ENCODE peak calls at places on chromosomes 4 and X, in ten cellular contexts. B is left lung; E is COR-L47; N is aorta; O is activated CD8-positive, alpha-beta memory T cell treated with anti-CD3 and anti-CD28 coated beads, Interleukin-2, amount 50 U/mL, for 48 hours; W is EL; P is retina; C is GM13977; A is left ventricle myocardium superior; U is GM23248. H is an unnamed sample.

GRCh38 chr4:2600878-2601277 is 64.4 kb downstream of the FAM193A start:
- DNase-seq in U (no peak), E (no peak), O (no peak), C (no peak), W (no peak), B (no peak), A (no peak), P (no peak), N (no peak), H (no peak)

GRCh38 chrX:17082831-17083230 is 136.4 kb downstream of the REPS2 start:
- DNase-seq in W (no peak), O (no peak), U (peak), E (peak), A (no peak), B (no peak), P (peak), C (no peak), N (no peak), H (no peak)

GRCh38 chr4:60683953-60684352 is 516.2 kb upstream of the ADGRL3 start:
- DNase-seq in B (no peak), O (no peak), C (no peak), W (peak), A (no peak), P (no peak), U (peak), N (no peak), E (no peak), H (no peak)

GRCh38 chr4:176788971-176789370 is 3.8 kb downstream of the VEGFC start:
- DNase-seq in E (no peak), U (no peak), B (no peak), N (no peak), C (no peak), P (no peak), W (no peak), O (no peak), A (no peak), H (no peak)

GRCh38 chr4:3300198-3300671 is 7.4 kb downstream of the RGS12 start:
- DNase-seq in B (peak), P (peak), E (no peak), W (no peak), O (peak), C (no peak), U (no peak), A (no peak), N (peak), H (peak)

GRCh38 chrX:150036181-150036580 is 97.9 kb upstream of the EOLA2 start:
- DNase-seq in N (no peak), U (peak), A (no peak), P (no peak), W (peak), E (no peak), B (no peak), O (no peak), C (no peak), H (no peak)

GRCh38 chrX:47595701-47596655 is 13.7 kb downstream of the TIMP1 start:
- DNase-seq in N (no peak), P (no peak), C (no peak), E (no peak), W (peak), A (no peak), B (no peak), U (peak), O (no peak), H (no peak)

GRCh38 chr4:108619372-108620100 is 840 bp upstream of the RPL34 start:
- DNase-seq in N (no peak), A (no peak), C (no peak), W (no peak), U (peak), B (no peak), P (peak), O (peak), E (no peak), H (no peak)

GRCh38 chr4:24102621-24103020 is 212.8 kb upstream of the PPARGC1A start:
- DNase-seq in C (no peak), U (no peak), P (no peak), N (no peak), A (no peak), B (no peak), O (no peak), E (no peak), W (no peak), H (no peak)

GRCh38 chr4:136337216-136337615 is 1195.1 kb downstream of the PCDH18 start:
- DNase-seq in C (no peak), W (no peak), N (no peak), E (no peak), O (no peak), P (no peak), B (no peak), A (no peak), U (no peak), H (no peak)

GRCh38 chr4:88792821-88793220 is 95.2 kb upstream of the NAP1L5 start:
- DNase-seq in B (no peak), E (no peak), O (no peak), W (peak), N (no peak), A (no peak), P (no peak), C (no peak), U (peak), H (no peak)

GRCh38 chr4:139921551-139922184 is 232.3 kb downstream of the MAML3 start:
- DNase-seq in W (no peak), O (no peak), B (peak), C (no peak), N (no peak), P (peak), U (no peak), A (no peak), E (peak), H (no peak)

GRCh38 chr4:4633431-4633830 is 91.6 kb upstream of the STX18 start:
- DNase-seq in U (peak), B (no peak), E (no peak), C (no peak), P (no peak), W (no peak), O (no peak), N (no peak), A (no peak), H (no peak)

GRCh38 chrX:9530848-9531274 is 66.0 kb downstream of the TBL1X start:
- DNase-seq in W (peak), B (peak), N (peak), O (peak), P (peak), U (peak), A (peak), C (peak), E (peak), H (peak)

GRCh38 chrX:20252392-20253231 is 14.1 kb downstream of the RPS6KA3 start:
- DNase-seq in P (no peak), O (peak), E (peak), B (peak), A (peak), U (peak), W (peak), N (no peak), C (peak), H (peak)

GRCh38 chr4:24730256-24731001 is 64.9 kb upstream of the SOD3 start:
- DNase-seq in B (peak), C (no peak), N (peak), O (no peak), P (peak), A (peak), U (peak), E (no peak), W (peak), H (peak)

GRCh38 chr4:8746523-8747466 is 124.8 kb downstream of the HMX1 start:
- DNase-seq in E (no peak), A (peak), N (peak), U (no peak), C (no peak), P (peak), W (no peak), O (no peak), B (no peak), H (peak)

GRCh38 chr4:177479063-177479462 is 36.8 kb upstream of the AGA start:
- DNase-seq in C (no peak), A (no peak), P (no peak), B (no peak), E (no peak), N (no peak), W (no peak), O (no peak), U (no peak), H (no peak)

GRCh38 chrX:129655547-129656248 is 942 bp upstream of the APLN start:
- DNase-seq in O (no peak), U (no peak), P (no peak), E (peak), W (no peak), B (no peak), A (no peak), C (no peak), N (no peak), H (peak)

GRCh38 chr4:73417973-73418372 is 13.9 kb downstream of the ALB start:
- DNase-seq in B (no peak), U (peak), A (no peak), N (no peak), C (no peak), P (no peak), O (no peak), W (no peak), E (no peak), H (no peak)

GRCh38 chr4:53098681-53099121 is 236.6 kb downstream of the RASL11B start:
- DNase-seq in A (no peak), E (no peak), U (peak), B (no peak), O (no peak), W (peak), C (no peak), P (no peak), N (no peak), H (no peak)

GRCh38 chr4:91325495-91325894 is 978.3 kb upstream of the GRID2 start:
- DNase-seq in E (peak), P (no peak), U (peak), W (peak), O (no peak), A (no peak), C (no peak), N (no peak), B (no peak), H (no peak)

GRCh38 chr4:10456270-10457254 is 664 bp downstream of the ZNF518B start:
- DNase-seq in P (peak), C (peak), E (no peak), W (peak), N (peak), U (peak), A (peak), B (peak), O (peak), H (peak)

H was measured in sciatic nerve.